ENCODE peak calls at places on chromosomes 11 and 22, in eight cellular contexts. I is M059J; V is KBM-7; J is H54; H is CD4-positive, CD25-positive, alpha-beta regulatory T cell; E is stomach; S is DMS153; L is uterus. F is an unnamed sample.
A peak's percentile ranks its signal among the peaks of the same experiment; 100 is the strongest.

GRCh38 chr11:68806931-68807844 is 34.5 kb downstream of the CPT1A start:
- DNase-seq in I (peak; percentile 85), V (no peak), J (peak; percentile 41), H (no peak), E (no peak), S (no peak), L (no peak), F (no peak)

GRCh38 chr11:65150513-65151271 is 16.4 kb upstream of the SYVN1 start:
- DNase-seq in I (peak; percentile 98), V (peak; percentile 91), J (peak; percentile 87), H (no peak), E (peak; percentile 86), S (peak; percentile 87), L (peak; percentile 75), F (peak; percentile 93)

GRCh38 chr11:116875194-116875593 is 37.8 kb upstream of the APOA1 start:
- DNase-seq in I (no peak), V (no peak), J (no peak), H (no peak), E (no peak), S (no peak), L (no peak), F (no peak)

GRCh38 chr11:104154296-104154695 is 9.7 kb downstream of the PDGFD start:
- DNase-seq in I (no peak), V (no peak), J (no peak), H (no peak), E (no peak), S (no peak), L (no peak), F (no peak)

GRCh38 chr11:86888164-86888977 is 66.8 kb downstream of the FZD4 start:
- DNase-seq in I (peak; percentile 44), V (no peak), J (no peak), H (no peak), E (no peak), S (no peak), L (no peak), F (no peak)

GRCh38 chr11:20031155-20032001 is 128.9 kb downstream of the DBX1 start:
- DNase-seq in I (peak; percentile 97), V (no peak), J (peak; percentile 23), H (no peak), E (no peak), S (no peak), L (no peak), F (no peak)

GRCh38 chr11:112002491-112003216 is 22.6 kb upstream of the DLAT start:
- DNase-seq in I (no peak), V (no peak), J (no peak), H (no peak), E (no peak), S (no peak), L (no peak), F (no peak)

GRCh38 chr22:25843660-25844275 is 101.8 kb downstream of the MYO18B start:
- DNase-seq in I (no peak), V (no peak), J (no peak), H (no peak), E (no peak), S (no peak), L (no peak), F (no peak)

GRCh38 chr11:123407124-123407995 is 22.7 kb upstream of the GRAMD1B start:
- DNase-seq in I (peak; percentile 82), V (peak; percentile 76), J (peak; percentile 26), H (peak; percentile 27), E (peak; percentile 73), S (peak; percentile 72), L (peak; percentile 30), F (peak; percentile 76)

GRCh38 chr11:18720086-18720810 is 5.7 kb downstream of the IGSF22 start:
- DNase-seq in I (peak; percentile 19), V (no peak), J (no peak), H (no peak), E (no peak), S (no peak), L (peak; percentile 28), F (no peak)

GRCh38 chr11:65204646-65205601 is 23.2 kb downstream of the CAPN1 start:
- DNase-seq in I (peak; percentile 21), V (peak; percentile 88), J (peak; percentile 57), H (peak; percentile 36), E (peak; percentile 22), S (no peak), L (no peak), F (peak; percentile 77)

GRCh38 chr11:2561283-2562180 is 116.7 kb downstream of the KCNQ1 start:
- DNase-seq in I (no peak), V (no peak), J (no peak), H (no peak), E (no peak), S (no peak), L (no peak), F (peak; percentile 26)

GRCh38 chr11:32137263-32137662 is 46.4 kb downstream of the RCN1 start:
- DNase-seq in I (peak; percentile 97), V (no peak), J (peak; percentile 59), H (no peak), E (no peak), S (no peak), L (no peak), F (no peak)

GRCh38 chr11:113894421-113894996 is 10.1 kb upstream of the HTR3B start:
- DNase-seq in I (peak; percentile 5), V (peak; percentile 31), J (no peak), H (no peak), E (no peak), S (no peak), L (no peak), F (peak; percentile 19)

GRCh38 chr22:21015051-21016006 is at the start of gene P2RX6:
- DNase-seq in I (no peak), V (no peak), J (no peak), H (no peak), E (no peak), S (no peak), L (no peak), F (peak; percentile 82)

GRCh38 chr22:25919452-25919851 is 177.5 kb downstream of the MYO18B start:
- DNase-seq in I (no peak), V (no peak), J (no peak), H (no peak), E (no peak), S (peak; percentile 96), L (no peak), F (no peak)

GRCh38 chr11:93116641-93117577 is 80.9 kb downstream of the SLC36A4 start:
- DNase-seq in I (no peak), V (no peak), J (no peak), H (no peak), E (peak; percentile 48), S (no peak), L (no peak), F (no peak)

GRCh38 chr11:65572356-65573043 is at the start of gene FAM89B:
- DNase-seq in I (peak; percentile 85), V (peak; percentile 85), J (no peak), H (peak; percentile 82), E (peak; percentile 93), S (no peak), L (peak; percentile 94), F (peak; percentile 92)

GRCh38 chr22:50085211-50085999 is at the start of gene MLC1:
- DNase-seq in I (peak; percentile 6), V (peak; percentile 99), J (no peak), H (no peak), E (no peak), S (no peak), L (no peak), F (peak; percentile 98)

GRCh38 chr11:73420136-73420535 is 43.9 kb downstream of the RELT start:
- DNase-seq in I (no peak), V (no peak), J (no peak), H (no peak), E (no peak), S (no peak), L (no peak), F (no peak)

GRCh38 chr11:27926981-27927481 is 180.9 kb downstream of the KIF18A start:
- DNase-seq in I (peak; percentile 100), V (peak; percentile 82), J (peak; percentile 30), H (no peak), E (no peak), S (no peak), L (no peak), F (peak; percentile 95)

GRCh38 chr11:446886-447285 is 3.2 kb upstream of the PTDSS2 start:
- DNase-seq in I (no peak), V (no peak), J (no peak), H (no peak), E (no peak), S (no peak), L (no peak), F (no peak)

GRCh38 chr11:1707751-1708150 is 10.8 kb downstream of the KRTAP5-6 start:
- DNase-seq in I (no peak), V (no peak), J (no peak), H (no peak), E (no peak), S (no peak), L (no peak), F (peak; percentile 34)

GRCh38 chr11:119664063-119664572 is 64.9 kb downstream of the NECTIN1 start:
- DNase-seq in I (no peak), V (no peak), J (no peak), H (no peak), E (peak; percentile 56), S (peak; percentile 41), L (no peak), F (no peak)

GRCh38 chr11:131763193-131763890 is 392.9 kb downstream of the NTM start:
- DNase-seq in I (no peak), V (no peak), J (no peak), H (no peak), E (no peak), S (no peak), L (no peak), F (no peak)

GRCh38 chr11:121887564-121887963 is 228.5 kb downstream of the BLID start:
- DNase-seq in I (no peak), V (no peak), J (no peak), H (no peak), E (no peak), S (no peak), L (no peak), F (no peak)

GRCh38 chr11:64893194-64894069 is 15.0 kb upstream of the EHD1 start:
- DNase-seq in I (no peak), V (no peak), J (no peak), H (no peak), E (peak; percentile 84), S (no peak), L (no peak), F (no peak)

GRCh38 chr11:58028687-58029411 is 1.9 kb upstream of the OR6Q1 start:
- DNase-seq in I (peak; percentile 7), V (peak; percentile 11), J (no peak), H (no peak), E (no peak), S (no peak), L (peak; percentile 16), F (peak; percentile 9)

GRCh38 chr22:19757140-19757984 is 3.2 kb upstream of the TBX1 start:
- DNase-seq in I (no peak), V (peak; percentile 26), J (peak; percentile 57), H (no peak), E (no peak), S (no peak), L (no peak), F (peak; percentile 45)

GRCh38 chr22:48955351-48956311 is 872.0 kb downstream of the BRD1 start:
- DNase-seq in I (no peak), V (no peak), J (no peak), H (no peak), E (peak; percentile 21), S (no peak), L (no peak), F (no peak)

GRCh38 chr11:107496011-107496410 is 38.4 kb upstream of the CWF19L2 start:
- DNase-seq in I (peak; percentile 70), V (no peak), J (no peak), H (no peak), E (no peak), S (no peak), L (no peak), F (no peak)

F was measured in NB4.